ENCODE peak calls at places on chromosomes 11 and 22, in seven cellular contexts. N, L, D, T, R, C and Y are unnamed samples.

GRCh38 chr11:66915046-66915832 is 42.9 kb downstream of the PC start:
- DNase-seq in R (no peak), D (no peak), T (no peak), C (no peak), L (no peak), N (no peak), Y (no peak)

GRCh38 chr11:71454470-71455113 is 1.6 kb downstream of the NADSYN1 start:
- DNase-seq in R (peak; percentile 35), D (no peak), N (no peak), T (no peak), C (no peak), L (no peak), Y (no peak)

GRCh38 chr11:132456735-132457328 is 1075.5 kb downstream of the OPCML start:
- DNase-seq in N (peak; percentile 6), D (no peak), C (no peak), R (no peak), T (no peak), L (no peak), Y (no peak)

GRCh38 chr11:121928597-121929580 is 187.1 kb downstream of the BLID start:
- DNase-seq in T (no peak), D (no peak), R (no peak), N (peak; percentile 18), L (no peak), C (peak; percentile 69), Y (no peak)

GRCh38 chr11:85661972-85662664 is 2.8 kb downstream of the CREBZF start:
- DNase-seq in R (no peak), N (no peak), L (no peak), C (no peak), D (no peak), T (no peak), Y (no peak)

GRCh38 chr11:6850526-6850925 is 5.0 kb downstream of the OR10A5 start:
- DNase-seq in N (no peak), R (no peak), L (no peak), T (no peak), C (no peak), D (no peak), Y (no peak)

GRCh38 chr11:20161923-20162322 is 1.6 kb upstream of the DBX1 start:
- DNase-seq in L (no peak), N (no peak), D (no peak), T (no peak), R (no peak), C (no peak), Y (no peak)

GRCh38 chr11:101723371-101723770 is 139.6 kb upstream of the TRPC6 start:
- DNase-seq in L (no peak), T (peak; percentile 30), R (no peak), C (no peak), D (no peak), N (no peak), Y (no peak)

GRCh38 chr22:23282986-23283385 is 102.7 kb downstream of the BCR start:
- DNase-seq in C (no peak), D (no peak), R (no peak), T (no peak), L (no peak), N (no peak), Y (no peak)

GRCh38 chr22:23281406-23282088 is 101.2 kb downstream of the BCR start:
- DNase-seq in D (peak; percentile 86), L (peak; percentile 50), N (peak; percentile 84), T (peak; percentile 81), C (peak; percentile 91), R (peak; percentile 85), Y (peak; percentile 93)

GRCh38 chr22:23281053-23281405 is 100.7 kb downstream of the BCR start:
- DNase-seq in R (no peak), D (no peak), T (no peak), N (no peak), C (no peak), L (no peak), Y (no peak)

GRCh38 chr22:23282516-23282915 is 102.2 kb downstream of the BCR start:
- DNase-seq in L (no peak), C (no peak), R (no peak), N (no peak), T (no peak), D (no peak), Y (no peak)

DNA sequence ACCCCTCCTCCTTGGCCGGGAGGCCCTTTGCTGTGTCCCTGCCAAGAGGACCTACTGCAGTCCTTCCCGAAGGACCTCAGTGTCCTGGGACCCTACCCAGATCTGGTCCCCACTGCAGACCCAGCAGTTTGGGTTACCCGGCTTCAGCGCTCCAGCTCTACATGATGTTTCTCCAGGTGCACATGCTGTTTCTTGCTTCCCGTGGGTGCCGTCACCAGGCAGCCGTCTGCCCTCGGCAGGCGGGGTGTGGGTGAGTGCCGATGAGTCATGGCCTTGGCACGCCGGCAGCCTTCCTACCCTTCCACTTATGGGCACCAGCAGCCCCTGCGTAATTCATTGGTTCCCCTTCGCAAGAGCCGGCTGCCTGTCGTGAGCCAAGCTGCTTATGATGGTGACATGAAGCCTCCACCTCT is 101.8 kb downstream of the BCR start:
- DNase-seq in N (no peak), T (peak; percentile 95), C (peak; percentile 67), R (peak; percentile 89), L (peak; percentile 45), D (peak; percentile 89), Y (peak; percentile 96)
- H3K27ac ChIP-seq in N (no peak overlapping the region), T (peak overlapping the region; percentile 73), C (no peak overlapping the region), R (peak overlapping the region; percentile 29), L (peak overlapping the region; percentile 52), D (peak overlapping the region; percentile 82), Y (peak overlapping the region; percentile 92)

GRCh38 chr22:22958621-22959020 is 71.0 kb downstream of the IGLL5 start:
- DNase-seq in N (no peak), R (no peak), C (no peak), D (no peak), T (no peak), L (no peak), Y (no peak)

GRCh38 chr22:22959147-22959827 is 71.7 kb downstream of the IGLL5 start:
- DNase-seq in N (peak; percentile 76), D (peak; percentile 54), R (peak; percentile 69), T (peak; percentile 48), L (peak; percentile 36), C (peak; percentile 83), Y (no peak)

GRCh38 chr22:22961574-22961973 is 74.0 kb downstream of the IGLL5 start:
- DNase-seq in R (no peak), D (no peak), N (no peak), T (no peak), C (no peak), L (no peak), Y (no peak)

GRCh38 chr22:22957090-22957489 is 69.5 kb downstream of the IGLL5 start:
- DNase-seq in C (no peak), D (peak; percentile 21), T (no peak), L (no peak), R (no peak), N (no peak), Y (peak; percentile 52)

DNA sequence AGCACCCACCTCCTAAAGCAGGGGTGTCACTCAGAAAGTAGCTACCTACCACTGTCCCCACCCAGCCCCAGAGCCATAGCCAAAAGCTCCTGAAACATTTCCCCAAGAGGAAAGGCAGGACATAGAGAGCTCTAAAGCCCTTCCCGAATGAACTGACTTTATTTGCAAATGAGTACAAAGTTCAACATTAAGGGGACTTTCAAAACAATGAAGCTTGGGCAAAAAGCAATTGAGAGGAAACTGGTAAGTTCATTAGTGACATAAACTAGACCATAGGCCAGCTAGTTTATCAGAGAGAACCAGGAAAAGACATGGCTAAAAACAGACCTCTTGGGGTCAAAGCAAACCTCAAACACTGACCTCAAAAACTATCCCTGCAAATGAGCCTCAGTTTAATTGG is 72.7 kb downstream of the IGLL5 start:
- DNase-seq in D (no peak), C (no peak), L (no peak), T (no peak), R (no peak), N (no peak), Y (no peak)
- H3K27ac ChIP-seq in D (no peak overlapping the region), C (no peak overlapping the region), L (no peak overlapping the region), T (no peak overlapping the region), R (no peak overlapping the region), N (no peak overlapping the region), Y (no peak overlapping the region)

GRCh38 chr11:45180888-45181594 is 34.6 kb downstream of the PRDM11 start:
- DNase-seq in L (no peak), C (peak; percentile 81), N (peak; percentile 38), R (peak; percentile 85), D (peak; percentile 61), T (peak; percentile 55), Y (peak; percentile 89)

GRCh38 chr11:45179686-45180085 is 33.2 kb downstream of the PRDM11 start:
- DNase-seq in C (no peak), N (no peak), T (no peak), R (no peak), L (no peak), D (no peak), Y (no peak)

GRCh38 chr11:45182902-45183301 is 36.5 kb downstream of the PRDM11 start:
- DNase-seq in T (no peak), N (no peak), D (no peak), L (no peak), R (peak; percentile 49), C (no peak), Y (no peak)

GRCh38 chr11:45180158-45180887 is 33.9 kb downstream of the PRDM11 start:
- DNase-seq in D (peak; percentile 48), R (peak; percentile 77), T (peak; percentile 25), N (peak; percentile 49), C (peak; percentile 74), L (no peak), Y (no peak)

DNA sequence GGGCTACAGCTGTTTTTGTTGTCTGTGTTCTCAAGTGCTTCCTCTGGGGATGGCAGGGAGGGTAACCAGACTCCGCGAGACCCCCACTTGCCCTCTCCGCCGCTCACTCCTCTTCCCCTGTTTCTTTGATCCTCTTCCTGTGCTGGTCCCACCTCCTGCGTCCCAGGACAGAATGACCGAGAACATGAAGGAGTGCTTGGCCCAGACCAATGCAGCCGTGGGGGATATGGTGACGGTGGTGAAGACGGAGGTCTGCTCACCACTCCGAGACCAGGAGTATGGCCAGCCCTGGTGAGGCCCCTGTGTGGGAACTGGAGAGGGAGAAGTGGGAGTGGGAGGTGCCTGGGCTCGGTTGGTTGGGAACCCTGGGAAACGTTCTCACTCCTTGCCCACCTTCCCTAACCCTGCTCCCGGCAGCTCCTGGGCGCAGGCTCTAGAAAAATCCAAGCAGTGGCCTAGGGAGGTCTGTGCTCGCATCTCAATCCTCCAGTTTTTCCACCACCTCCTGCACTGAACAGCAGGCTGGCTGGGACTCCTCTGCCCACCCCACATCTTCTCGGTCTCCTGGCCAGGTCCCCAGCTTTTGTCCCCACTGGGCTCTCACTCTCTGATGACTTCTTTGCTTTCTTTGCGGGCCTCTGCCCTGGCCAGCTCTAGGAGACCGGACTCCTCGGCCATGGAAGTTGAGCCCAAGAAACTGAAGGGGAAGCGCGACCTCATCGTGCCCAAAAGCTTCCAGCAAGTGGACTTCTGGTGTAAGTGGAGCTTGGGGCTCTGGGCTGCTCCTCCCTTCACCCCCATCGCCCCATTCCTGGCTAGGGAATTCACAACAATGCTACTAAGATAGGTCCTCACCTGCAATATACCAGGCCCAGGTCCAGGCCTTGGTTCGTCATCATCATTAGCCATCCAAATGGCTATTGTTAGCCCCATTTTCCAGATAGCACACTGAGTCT is 35.4 kb downstream of the PRDM11 start:
- DNase-seq in T (no peak), C (no peak), N (no peak), R (no peak), L (no peak), D (no peak), Y (no peak)
- H3K27ac ChIP-seq in T (no peak overlapping the region), C (peak overlapping the region; percentile 91), N (no peak overlapping the region), R (no peak overlapping the region), L (no peak overlapping the region), D (peak overlapping the region; percentile 91), Y (peak overlapping the region; percentile 92)

DNA sequence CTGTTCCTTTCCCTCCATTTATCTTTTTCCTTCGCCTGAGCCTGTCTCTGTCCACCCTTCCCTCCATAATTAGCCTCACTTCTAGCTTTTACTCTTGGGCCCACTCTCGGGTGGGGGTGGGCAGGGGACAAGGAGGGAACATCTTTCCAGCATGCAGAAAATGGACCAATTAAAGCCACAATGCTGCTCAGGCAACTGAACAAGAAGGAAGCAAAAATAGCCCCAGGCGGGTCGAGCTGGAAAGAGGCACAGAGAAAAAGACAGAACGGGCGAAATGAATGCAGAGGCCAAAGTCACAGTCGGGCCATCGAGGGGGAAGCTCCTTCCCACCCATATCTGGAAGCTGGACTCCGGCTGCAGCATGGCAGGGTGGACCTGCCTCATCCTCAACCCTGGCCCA is 58.7 kb upstream of the PRDM11 start:
- DNase-seq in T (no peak), N (no peak), D (no peak), R (no peak), C (no peak), L (no peak), Y (no peak)
- H3K27ac ChIP-seq in T (no peak overlapping the region), N (no peak overlapping the region), D (no peak overlapping the region), R (no peak overlapping the region), C (no peak overlapping the region), L (no peak overlapping the region), Y (no peak overlapping the region)